ENCODE peak calls at places on chromosomes 6 and 20, in six cellular contexts. I, H, C, V, T and B are unnamed samples.

GRCh38 chr6:90739339-90739738 is 152.5 kb upstream of the MAP3K7 start:
- DNase-seq in C (no peak), I (peak), T (no peak), H (no peak), V (no peak), B (no peak)

GRCh38 chr6:5619249-5619648 is 357.9 kb downstream of the FARS2 start:
- DNase-seq in V (peak), H (no peak), I (no peak), T (no peak), C (no peak), B (no peak)

GRCh38 chr6:157535354-157536217 is 154.6 kb downstream of the ZDHHC14 start:
- DNase-seq in V (peak), C (peak), T (peak), H (no peak), I (no peak), B (no peak)

GRCh38 chr20:22752324-22752723 is 168.0 kb upstream of the FOXA2 start:
- DNase-seq in V (no peak), I (no peak), H (no peak), T (no peak), C (no peak), B (no peak)

GRCh38 chr6:134295953-134296553 is 21.9 kb downstream of the SGK1 start:
- DNase-seq in T (peak), V (peak), I (no peak), C (peak), H (no peak), B (no peak)

GRCh38 chr6:56923565-56923964 is 31.3 kb upstream of the BEND6 start:
- DNase-seq in V (no peak), T (no peak), C (no peak), I (no peak), H (no peak), B (no peak)

GRCh38 chr6:66307490-66307889 is 600.5 kb upstream of the EYS start:
- DNase-seq in H (no peak), T (no peak), C (no peak), I (peak), V (no peak), B (no peak)

GRCh38 chr6:37960139-37960935 is 140.8 kb downstream of the ZFAND3 start:
- DNase-seq in T (no peak), H (no peak), V (no peak), I (no peak), C (no peak), B (no peak)

GRCh38 chr6:81093046-81093445 is 659.4 kb downstream of the TENT5A start:
- DNase-seq in C (no peak), I (no peak), V (no peak), T (no peak), H (no peak), B (no peak)

GRCh38 chr20:47502271-47502730 is 614 bp downstream of the NCOA3 start:
- DNase-seq in C (peak), H (peak), I (no peak), V (no peak), T (peak), B (no peak)

GRCh38 chr6:116010400-116011095 is 50.1 kb downstream of the FRK start:
- DNase-seq in V (peak), C (peak), T (peak), H (peak), I (peak), B (peak)

GRCh38 chr20:9837634-9838033 is 1.2 kb downstream of the PAK5 start:
- DNase-seq in V (no peak), I (peak), C (no peak), H (peak), T (no peak), B (no peak)

GRCh38 chr20:56967916-56968315 is 298.5 kb downstream of the BMP7 start:
- DNase-seq in V (no peak), C (no peak), H (no peak), T (no peak), I (no peak), B (no peak)

GRCh38 chr6:169702640-169703246 is 817 bp downstream of the C6orf120 start:
- DNase-seq in T (no peak), V (peak), C (peak), I (peak), H (peak), B (no peak)

GRCh38 chr6:8857160-8857559 is 421.8 kb upstream of the SLC35B3 start:
- DNase-seq in H (no peak), T (no peak), V (no peak), C (no peak), I (no peak), B (no peak)

GRCh38 chr6:80872951-80873308 is 766.5 kb downstream of the BCKDHB start:
- DNase-seq in V (no peak), H (no peak), T (no peak), C (no peak), I (no peak), B (no peak)

GRCh38 chr6:104859225-104860146 is at the start of gene HACE1:
- DNase-seq in T (peak), V (peak), I (peak), H (peak), C (peak), B (peak)